ENCODE peak calls at places on chromosomes 6 and 20, in ten cellular contexts. R is H9, E is tibial artery, H is astrocyte of the spinal cord, B is neural crest cell, Z is H4, S is activated gamma-delta T cell treated with Interleukin-2 at 50 U/mL for 16 hours, W is SW 1271, I is occipital lobe, L is DMS153. O is an unnamed sample.

GRCh38 chr20:61788343-61788742 is 277.3 kb downstream of the TAF4 start:
- DNase-seq in Z (no peak), S (no peak), E (no peak), I (no peak), H (no peak), W (no peak), R (no peak), L (no peak), B (no peak), O (no peak)

GRCh38 chr20:62311832-62312661 is 9.2 kb downstream of the ADRM1 start:
- DNase-seq in B (no peak), L (no peak), S (no peak), E (no peak), I (no peak), Z (no peak), R (no peak), W (no peak), H (no peak), O (no peak)

GRCh38 chr20:62724692-62725595 is 16.3 kb downstream of the NTSR1 start:
- DNase-seq in L (no peak), Z (no peak), S (no peak), I (no peak), W (no peak), R (no peak), B (no peak), E (no peak), H (no peak), O (no peak)

GRCh38 chr6:149130093-149130872 is 187.2 kb upstream of the TAB2 start:
- DNase-seq in S (no peak), L (no peak), H (peak; percentile 22), I (no peak), W (no peak), Z (no peak), E (no peak), R (no peak), B (no peak), O (no peak)

GRCh38 chr6:20699402-20699801 is 165.1 kb downstream of the CDKAL1 start:
- DNase-seq in E (no peak), B (no peak), Z (no peak), L (peak; percentile 68), I (no peak), W (no peak), R (no peak), H (no peak), S (no peak), O (no peak)

GRCh38 chr6:143962644-143962929 is 45.5 kb downstream of the PLAGL1 start:
- DNase-seq in W (no peak), R (no peak), E (no peak), Z (no peak), I (no peak), B (no peak), S (no peak), L (no peak), H (peak; percentile 73), O (no peak)

GRCh38 chr20:63972312-63973159 is 2.8 kb upstream of the ZNF512B start:
- DNase-seq in S (no peak), L (no peak), E (no peak), H (no peak), Z (no peak), B (no peak), R (peak; percentile 27), I (no peak), W (no peak), O (no peak)

GRCh38 chr6:144854654-144855053 is 569.5 kb downstream of the UTRN start:
- DNase-seq in H (no peak), Z (no peak), B (no peak), W (no peak), R (no peak), E (no peak), I (no peak), L (no peak), S (no peak), O (no peak)

GRCh38 chr20:41180599-41181333 is 43.4 kb downstream of the PLCG1 start:
- DNase-seq in H (no peak), I (no peak), L (no peak), W (no peak), E (peak; percentile 48), R (peak; percentile 26), B (no peak), Z (no peak), S (no peak), O (no peak)

GRCh38 chr20:7693761-7694160 is 246.5 kb downstream of the HAO1 start:
- DNase-seq in E (no peak), L (no peak), S (no peak), H (peak; percentile 80), I (no peak), B (no peak), R (no peak), W (no peak), Z (no peak), O (no peak)

GRCh38 chr20:36653456-36653855 is 7.5 kb upstream of the SLA2 start:
- DNase-seq in R (no peak), B (no peak), I (no peak), Z (no peak), E (no peak), L (no peak), W (no peak), S (no peak), H (no peak), O (no peak)

GRCh38 chr6:79810878-79811277 is 136.5 kb downstream of the ELOVL4 start:
- DNase-seq in R (no peak), Z (no peak), E (no peak), I (no peak), B (no peak), W (no peak), L (peak; percentile 89), S (no peak), H (no peak), O (no peak)

GRCh38 chr6:45724511-45724910 is 291.1 kb downstream of the CLIC5 start:
- DNase-seq in R (no peak), I (no peak), Z (peak; percentile 33), L (no peak), S (no peak), E (no peak), B (no peak), W (no peak), H (peak; percentile 80), O (no peak)

GRCh38 chr6:4564746-4565145 is 211.5 kb upstream of the CDYL start:
- DNase-seq in I (peak; percentile 17), L (no peak), W (no peak), R (peak; percentile 12), Z (no peak), B (no peak), S (no peak), H (no peak), E (no peak), O (no peak)

GRCh38 chr6:1024161-1024560 is 287.7 kb upstream of the FOXQ1 start:
- DNase-seq in H (no peak), S (no peak), L (no peak), Z (no peak), R (no peak), W (no peak), E (no peak), I (no peak), B (no peak), O (no peak)

GRCh38 chr6:111763381-111763780 is 109.9 kb downstream of the FYN start:
- DNase-seq in Z (no peak), R (no peak), W (no peak), I (no peak), E (no peak), B (no peak), H (peak; percentile 59), S (no peak), L (no peak), O (no peak)

GRCh38 chr6:115969207-115969929 is 91.3 kb downstream of the FRK start:
- DNase-seq in W (no peak), L (no peak), H (peak; percentile 20), R (peak; percentile 50), E (no peak), S (no peak), B (no peak), I (no peak), Z (no peak), O (no peak)

GRCh38 chr20:38434310-38434741 is 802 bp downstream of the SNHG17 start:
- DNase-seq in Z (no peak), L (no peak), W (no peak), I (no peak), H (no peak), S (no peak), R (no peak), B (no peak), E (no peak), O (no peak)